ENCODE peak calls at places on chromosomes 4 and X, in five cellular contexts. V, E, Y, D and Z are unnamed samples. For H3K4me1, the result is how much of the 10 kb centered on the place peaks cover.

GRCh38 chr4:41844327-41844726 is 90.9 kb upstream of the TMEM33 start:
- DNase-seq in V (no peak), E (no peak), Y (no peak), D (no peak), Z (no peak)

GRCh38 chr4:149993030-149993429 is 85.2 kb upstream of the DCLK2 start:
- DNase-seq in V (no peak), E (no peak), Y (no peak), D (no peak), Z (no peak)

GRCh38 chr4:112516401-112517066 is 554 bp upstream of the NEUROG2 start:
- DNase-seq in V (no peak), E (no peak), Y (no peak), D (no peak), Z (peak)

GRCh38 chr4:155759372-155760252 is 791 bp downstream of the GUCY1B1 start:
- DNase-seq in V (no peak), E (peak), Y (peak), D (no peak), Z (peak)

GRCh38 chr4:113760094-113760851 is 1.3 kb downstream of the CAMK2D start:
- DNase-seq in V (peak), E (no peak), Y (peak), D (peak), Z (no peak)

GRCh38 chrX:17553451-17553850 is 178.5 kb downstream of the NHS start:
- DNase-seq in V (no peak), E (no peak), Y (no peak), D (no peak), Z (no peak)

GRCh38 chrX:102696303-102696702 is 15.9 kb upstream of the GPRASP2 start:
- DNase-seq in V (no peak), E (no peak), Y (no peak), D (no peak), Z (no peak)

GRCh38 chr4:117641519-117641918 is 392.8 kb upstream of the NDST3 start:
- DNase-seq in V (no peak), E (no peak), Y (no peak), D (no peak), Z (no peak)

GRCh38 chr4:41969666-41970065 is 11.9 kb upstream of the DCAF4L1 start:
- DNase-seq in V (no peak), E (no peak), Y (no peak), D (no peak), Z (no peak)

GRCh38 chr4:142984871-142985585 is 138.9 kb upstream of the INPP4B start:
- DNase-seq in V (no peak), E (no peak), Y (no peak), D (no peak), Z (no peak)

GRCh38 chrX:71181558-71181909 is 36.9 kb downstream of the NLGN3 start:
- DNase-seq in V (peak), E (peak), Y (no peak), D (peak), Z (no peak)

GRCh38 chr4:121526509-121526908 is 145.7 kb upstream of the QRFPR start:
- DNase-seq in V (no peak), E (no peak), Y (no peak), D (no peak), Z (no peak)

GRCh38 chrX:113629326-113629725 is 788.7 kb upstream of the AMOT start:
- DNase-seq in V (no peak), E (no peak), Y (no peak), D (no peak), Z (no peak)

GRCh38 chrX:11525685-11526084 is 140.0 kb downstream of the ARHGAP6 start:
- DNase-seq in V (no peak), E (no peak), Y (no peak), D (no peak), Z (no peak)

GRCh38 chr4:90542216-90542615 is 415.0 kb downstream of the CCSER1 start:
- DNase-seq in V (no peak), E (no peak), Y (no peak), D (no peak), Z (no peak)

GRCh38 chrX:44352739-44353138 is 9.3 kb upstream of the EFHC2 start:
- DNase-seq in V (no peak), E (no peak), Y (no peak), D (no peak), Z (no peak)

GRCh38 chrX:53251307-53251706 is 26.3 kb upstream of the KDM5C start:
- DNase-seq in V (no peak), E (no peak), Y (no peak), D (no peak), Z (no peak)

GRCh38 chrX:120310861-120311631 is at the start of gene TMEM255A:
- DNase-seq in V (no peak), E (no peak), Y (peak), D (no peak), Z (no peak)
- H3K4me3 ChIP-seq in V (peak), E (peak), Y (peak), D (peak), Z (no peak)

GRCh38 chr4:129327637-129328036 is 231.7 kb downstream of the C4orf33 start:
- DNase-seq in V (no peak), E (no peak), Y (no peak), D (no peak), Z (no peak)

GRCh38 chr4:129322947-129323346 is 227.0 kb downstream of the C4orf33 start:
- DNase-seq in V (no peak), E (no peak), Y (no peak), D (no peak), Z (no peak)

GRCh38 chr4:129326810-129327209 is 230.9 kb downstream of the C4orf33 start:
- DNase-seq in V (no peak), E (no peak), Y (no peak), D (no peak), Z (no peak)

GRCh38 chr4:129328176-129328575 is 232.2 kb downstream of the C4orf33 start:
- DNase-seq in V (no peak), E (no peak), Y (no peak), D (no peak), Z (no peak)

DNA sequence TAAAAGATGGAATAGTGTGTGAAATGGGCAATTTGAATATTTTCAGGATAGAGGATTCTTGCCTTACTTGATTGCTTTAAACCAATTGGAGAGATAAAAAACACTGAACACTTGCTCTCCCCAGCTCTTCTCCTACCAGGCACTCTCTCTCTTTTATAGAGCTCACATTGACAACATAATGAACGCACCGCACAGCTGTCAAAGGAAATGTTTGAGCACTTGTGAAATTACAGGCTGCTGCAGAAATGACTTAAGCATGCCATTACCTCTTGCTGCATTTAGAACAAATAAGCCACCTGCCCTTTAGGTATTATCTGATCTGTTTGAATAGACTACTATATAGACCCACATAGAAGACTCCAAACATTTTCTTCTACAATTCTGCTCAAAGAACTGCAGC is 227.7 kb downstream of the C4orf33 start:
- DNase-seq in V (no peak), E (no peak), Y (no peak), D (no peak), Z (no peak)
- H3K4me1 ChIP-seq in V (under half), E (under half), Y (under half), D (under half), Z (under half)

GRCh38 chr4:168629561-168629960 is 132.7 kb downstream of the PALLD start:
- DNase-seq in V (no peak), E (no peak), Y (no peak), D (no peak), Z (no peak)

GRCh38 chr4:168632246-168632832 is 135.5 kb downstream of the PALLD start:
- DNase-seq in V (no peak), E (no peak), Y (no peak), D (no peak), Z (no peak)

GRCh38 chr4:168628251-168628650 is 131.4 kb downstream of the PALLD start:
- DNase-seq in V (no peak), E (no peak), Y (no peak), D (no peak), Z (no peak)

GRCh38 chr4:168631241-168632151 is 134.6 kb downstream of the PALLD start:
- DNase-seq in V (no peak), E (peak), Y (peak), D (no peak), Z (peak)

DNA sequence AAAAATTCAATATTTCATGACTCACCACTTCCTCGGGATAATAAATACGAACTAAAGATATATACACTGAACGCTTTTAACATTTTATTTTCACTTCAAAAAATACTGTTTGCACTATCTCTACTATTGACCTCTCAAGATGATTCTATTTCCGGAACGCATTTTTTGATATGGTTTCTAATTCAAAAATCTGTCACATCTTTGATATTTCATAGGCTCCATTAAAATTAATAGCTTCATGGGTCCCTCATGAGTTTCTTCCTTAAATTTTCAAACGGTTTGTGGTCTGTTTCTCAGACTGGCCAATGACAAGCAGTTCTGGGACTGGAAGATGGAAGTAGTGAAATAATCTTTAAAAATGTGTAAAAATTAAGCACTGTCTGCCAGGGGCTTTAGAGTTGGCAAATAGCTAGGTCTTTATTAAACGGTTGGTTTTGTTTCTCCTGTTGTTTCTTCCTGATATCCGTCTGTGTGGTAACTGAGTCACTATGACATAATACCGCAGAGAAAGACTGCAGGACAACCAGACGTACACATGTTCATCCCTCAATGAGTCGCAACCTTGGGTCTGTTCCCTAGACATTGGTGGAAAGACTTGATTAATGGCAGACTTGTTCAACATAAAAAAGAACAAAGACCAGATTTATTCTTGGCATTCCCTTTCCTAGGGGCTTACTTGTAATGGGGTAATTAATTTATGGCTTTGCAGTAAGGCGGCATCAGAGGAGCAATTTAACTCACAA is 133.8 kb downstream of the PALLD start:
- DNase-seq in V (no peak), E (no peak), Y (no peak), D (no peak), Z (no peak)
- H3K4me3 ChIP-seq in V (no peak), E (peak), Y (peak), D (no peak), Z (peak)

DNA sequence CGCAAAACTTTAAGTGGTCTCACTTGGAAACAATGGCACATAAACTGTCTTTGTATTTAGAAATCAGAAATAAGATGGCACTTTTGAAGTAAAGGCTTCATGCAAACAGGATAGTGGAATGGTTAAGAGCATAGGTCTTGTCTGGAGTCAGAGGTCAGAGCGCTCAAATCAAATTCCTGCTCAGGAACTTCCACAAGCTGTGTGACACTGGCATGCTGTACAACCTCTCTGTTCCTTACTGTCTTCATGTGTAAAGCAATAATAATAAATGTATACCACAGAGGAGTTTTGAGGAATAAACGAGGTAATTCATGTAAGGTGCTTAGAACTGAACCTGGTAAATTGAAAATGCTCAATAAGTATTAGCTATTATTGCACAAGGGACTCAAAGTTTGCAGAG is 43.4 kb upstream of the ACSL4 start:
- DNase-seq in V (no peak), E (no peak), Y (no peak), D (no peak), Z (no peak)
- H3K4me1 ChIP-seq in V (under half), E (under half), Y (under half), D (under half), Z (under half)

GRCh38 chr4:128287871-128288688 is 467 bp upstream of the PGRMC2 start:
- DNase-seq in V (peak), E (peak), Y (peak), D (peak), Z (peak)
- H3K4me3 ChIP-seq in V (peak), E (peak), Y (peak), D (peak), Z (peak)

DNA sequence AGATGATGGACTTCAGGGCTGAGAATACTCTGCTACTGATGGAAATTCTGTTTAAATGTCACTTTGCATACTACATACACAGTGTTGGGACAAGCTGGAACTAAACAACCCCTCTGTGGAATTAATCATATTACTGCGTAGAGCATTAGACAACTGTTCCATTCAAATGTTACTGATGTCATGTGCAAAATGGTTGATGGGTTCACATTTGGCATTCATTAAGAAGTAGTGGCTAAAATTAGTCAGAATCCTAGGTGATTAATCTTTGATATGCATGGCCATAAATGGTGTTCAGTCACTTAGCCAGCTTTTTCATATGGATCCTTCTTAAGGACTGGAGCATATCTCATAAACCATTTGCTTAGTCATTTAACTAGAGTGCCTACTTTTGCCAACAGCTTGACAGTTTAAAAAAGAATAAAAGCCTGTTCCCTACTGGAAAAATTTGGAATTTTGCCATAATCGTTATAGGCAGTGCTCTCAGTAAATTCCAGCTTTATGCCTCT is 105.2 kb downstream of the RNF150 start:
- DNase-seq in V (no peak), E (no peak), Y (no peak), D (no peak), Z (no peak)
- H3K4me1 ChIP-seq in V (under half), E (under half), Y (under half), D (under half), Z (under half)

GRCh38 chrX:1178580-1179057 is 33.8 kb downstream of the CRLF2 start:
- DNase-seq in V (no peak), E (no peak), Y (no peak), D (no peak), Z (no peak)
- H3K4me3 ChIP-seq in V (no peak), E (no peak), Y (peak), D (no peak), Z (no peak)

DNA sequence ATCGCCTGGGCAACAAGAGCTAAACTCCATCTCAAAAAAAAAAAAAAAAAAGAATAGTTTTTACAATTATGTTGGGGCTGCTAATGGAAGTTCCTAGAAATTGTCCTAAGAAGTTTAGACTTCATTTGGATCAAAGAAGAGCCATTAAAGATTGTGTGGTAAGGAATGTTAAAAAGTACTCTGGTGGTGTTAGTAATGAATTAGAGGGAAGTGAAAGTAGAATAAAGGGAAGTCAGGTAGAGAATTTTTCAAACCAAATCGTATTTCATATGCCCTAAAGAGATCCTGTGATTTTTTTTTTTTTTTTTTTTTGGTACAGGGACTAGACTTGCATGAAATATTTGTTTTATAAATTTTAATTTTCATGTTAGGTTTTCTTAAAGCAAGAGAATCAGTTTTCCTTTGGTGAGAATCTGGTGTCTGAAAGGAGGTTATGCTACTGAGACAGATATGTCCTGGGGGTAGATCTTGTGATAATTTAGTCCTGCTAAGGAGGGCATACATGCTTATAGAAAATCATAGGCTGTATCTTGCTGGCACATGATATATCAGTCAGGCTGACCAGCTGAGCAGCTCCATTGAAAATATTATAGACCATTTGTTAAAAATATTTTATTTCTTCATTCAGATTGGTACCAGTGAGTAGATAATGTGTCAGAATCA is 10.7 kb downstream of the SEC24B start:
- DNase-seq in V (no peak), E (no peak), Y (no peak), D (no peak), Z (no peak)
- H3K4me1 ChIP-seq in V (under half), E (under half), Y (half or more), D (under half), Z (under half)

GRCh38 chr4:124132161-124132560 is 580.4 kb downstream of the ANKRD50 start:
- DNase-seq in V (no peak), E (no peak), Y (no peak), D (no peak), Z (no peak)

GRCh38 chr4:124139044-124139443 is 573.5 kb downstream of the ANKRD50 start:
- DNase-seq in V (no peak), E (no peak), Y (no peak), D (no peak), Z (no peak)

GRCh38 chr4:124133753-124134152 is 578.8 kb downstream of the ANKRD50 start:
- DNase-seq in V (no peak), E (no peak), Y (no peak), D (no peak), Z (no peak)

GRCh38 chr4:124135409-124135813 is 577.1 kb downstream of the ANKRD50 start:
- DNase-seq in V (no peak), E (no peak), Y (no peak), D (no peak), Z (no peak)
- H3K4me3 ChIP-seq in V (no peak), E (no peak), Y (no peak), D (no peak), Z (no peak)